ENCODE peak calls at places on chromosomes 5 and 9, in ten cellular contexts. B is GM04503; K is T-helper 2 cell; A is NCI-H2029 treated with DMSO at 0.1 percent for 48 hours; S is NCI-H1092 treated with DMSO at 0.1 percent for 48 hours; U is right atrium auricular region; R is stimulated activated CD4-positive, alpha-beta T cell treated with anti-CD3 and anti-CD28 coated beads, Interleukin-1b, Interleukin-23, amount 100 ng/mL, for 24 hours; W is T-helper 17 cell; Y is HFF-Myc; F is activated T-helper 9 cell treated with anti-CD3 and anti-CD28 coated beads, Interleukin-2, amount 50 U/mL, for 16 hours. T is an unnamed sample.

GRCh38 chr9:92520837-92521236 is 15.0 kb downstream of the ECM2 start:
- DNase-seq in B (no peak), K (no peak), A (no peak), S (no peak), U (no peak), R (no peak), W (no peak), Y (no peak), F (no peak), T (no peak)

GRCh38 chr5:43729846-43730478 is 127.0 kb downstream of the NNT start:
- DNase-seq in B (no peak), K (no peak), A (peak; percentile 1), S (peak; percentile 16), U (no peak), R (no peak), W (no peak), Y (no peak), F (no peak), T (no peak)

GRCh38 chr5:169944922-169945675 is 35.2 kb downstream of the INSYN2B start:
- DNase-seq in B (no peak), K (no peak), A (no peak), S (no peak), U (no peak), R (no peak), W (no peak), Y (no peak), F (no peak), T (no peak)

GRCh38 chr5:146091881-146092280 is 13.5 kb downstream of the PLAC8L1 start:
- DNase-seq in B (no peak), K (no peak), A (no peak), S (no peak), U (no peak), R (no peak), W (no peak), Y (no peak), F (no peak), T (no peak)

GRCh38 chr5:82312373-82312856 is 34.3 kb upstream of the RPS23 start:
- DNase-seq in B (no peak), K (no peak), A (peak; percentile 32), S (peak; percentile 34), U (peak; percentile 78), R (no peak), W (peak; percentile 9), Y (peak; percentile 63), F (peak; percentile 1), T (no peak)

GRCh38 chr5:16489322-16489791 is 23.8 kb upstream of the ZNF622 start:
- DNase-seq in B (no peak), K (no peak), A (no peak), S (peak; percentile 37), U (no peak), R (no peak), W (no peak), Y (no peak), F (no peak), T (no peak)

GRCh38 chr5:78541058-78541624 is 107.4 kb downstream of the LHFPL2 start:
- DNase-seq in B (no peak), K (no peak), A (no peak), S (no peak), U (no peak), R (no peak), W (no peak), Y (no peak), F (no peak), T (no peak)

GRCh38 chr9:13445123-13445522 is 165.6 kb upstream of the MPDZ start:
- DNase-seq in B (no peak), K (no peak), A (no peak), S (no peak), U (no peak), R (no peak), W (no peak), Y (no peak), F (no peak), T (no peak)

GRCh38 chr5:134935711-134936602 is 31.0 kb downstream of the PCBD2 start:
- DNase-seq in B (no peak), K (no peak), A (no peak), S (no peak), U (no peak), R (no peak), W (no peak), Y (no peak), F (no peak), T (no peak)

GRCh38 chr5:105663671-105664070 is 2007.1 kb downstream of the EFNA5 start:
- DNase-seq in B (no peak), K (no peak), A (no peak), S (no peak), U (no peak), R (no peak), W (no peak), Y (no peak), F (no peak), T (no peak)

GRCh38 chr5:61256474-61256873 is 75.6 kb upstream of the ZSWIM6 start:
- DNase-seq in B (no peak), K (no peak), A (peak; percentile 65), S (no peak), U (no peak), R (no peak), W (no peak), Y (no peak), F (no peak), T (no peak)

GRCh38 chr5:37665889-37666288 is 174.0 kb downstream of the GDNF start:
- DNase-seq in B (no peak), K (no peak), A (peak; percentile 50), S (peak; percentile 74), U (peak; percentile 59), R (no peak), W (no peak), Y (no peak), F (no peak), T (no peak)

GRCh38 chr5:176447538-176447981 is 625 bp upstream of the FAF2 start:
- DNase-seq in B (no peak), K (peak; percentile 6), A (no peak), S (peak; percentile 47), U (no peak), R (no peak), W (peak; percentile 23), Y (no peak), F (peak; percentile 24), T (no peak)

GRCh38 chr9:113742471-113742870 is 133.6 kb upstream of the ZNF618 start:
- DNase-seq in B (no peak), K (no peak), A (no peak), S (no peak), U (no peak), R (no peak), W (no peak), Y (no peak), F (no peak), T (no peak)

GRCh38 chr9:115004535-115004934 is 74.1 kb upstream of the TNFSF8 start:
- DNase-seq in B (no peak), K (no peak), A (no peak), S (no peak), U (no peak), R (no peak), W (no peak), Y (no peak), F (no peak), T (no peak)

GRCh38 chr9:77802512-77803293 is 154.6 kb upstream of the GNA14 start:
- DNase-seq in B (no peak), K (no peak), A (peak; percentile 92), S (peak; percentile 93), U (no peak), R (no peak), W (no peak), Y (no peak), F (no peak), T (no peak)

T was measured in activated T-helper 1 cell treated with Interleukin-2 at 50 U/mL for 16 hours.